ENCODE peak calls at places on chromosomes 6 and 20, in ten cellular contexts. V is effector memory CD4-positive, alpha-beta T cell; A is GM12878; H is MM.1S; N is adrenal gland; P is GM23338; D is kidney epithelial cell; X is stomach; T is GM23248; Z is CD8-positive, alpha-beta memory T cell. G is an unnamed sample.

GRCh38 chr20:38255389-38255788 is 5.1 kb downstream of the KIAA1755 start:
- DNase-seq in V (no peak), A (no peak), H (no peak), N (no peak), P (no peak), D (no peak), X (no peak), T (peak; percentile 88), Z (no peak), G (no peak)

GRCh38 chr20:3672864-3673550 is 8.8 kb downstream of the ADAM33 start:
- DNase-seq in V (no peak), A (no peak), H (no peak), N (no peak), P (peak; percentile 47), D (no peak), X (no peak), T (no peak), Z (no peak), G (peak; percentile 69)

GRCh38 chr6:19312291-19312978 is 524.7 kb upstream of the ID4 start:
- DNase-seq in V (no peak), A (no peak), H (no peak), N (no peak), P (peak; percentile 83), D (no peak), X (no peak), T (no peak), Z (no peak), G (peak; percentile 19)

GRCh38 chr20:24588725-24589340 is 119.4 kb downstream of the SYNDIG1 start:
- DNase-seq in V (no peak), A (no peak), H (no peak), N (no peak), P (no peak), D (no peak), X (no peak), T (no peak), Z (no peak), G (no peak)

GRCh38 chr6:107488174-107488874 is 1.6 kb upstream of the SOBP start:
- DNase-seq in V (no peak), A (no peak), H (no peak), N (no peak), P (no peak), D (no peak), X (no peak), T (peak; percentile 39), Z (peak; percentile 15), G (peak; percentile 52)

GRCh38 chr6:70310063-70310694 is 7.3 kb upstream of the COL9A1 start:
- DNase-seq in V (no peak), A (no peak), H (peak; percentile 65), N (no peak), P (peak; percentile 59), D (peak; percentile 21), X (no peak), T (peak; percentile 58), Z (peak; percentile 3), G (peak; percentile 13)

GRCh38 chr20:1014471-1014870 is 12.4 kb upstream of the RSPO4 start:
- DNase-seq in V (no peak), A (no peak), H (no peak), N (no peak), P (no peak), D (no peak), X (no peak), T (no peak), Z (no peak), G (no peak)

GRCh38 chr6:17768881-17769280 is 62.2 kb upstream of the NUP153 start:
- DNase-seq in V (no peak), A (no peak), H (no peak), N (no peak), P (no peak), D (peak; percentile 12), X (no peak), T (peak; percentile 8), Z (no peak), G (no peak)

GRCh38 chr20:58677205-58677604 is 15.4 kb upstream of the NPEPL1 start:
- DNase-seq in V (no peak), A (no peak), H (no peak), N (no peak), P (no peak), D (no peak), X (no peak), T (no peak), Z (no peak), G (no peak)

GRCh38 chr6:31680841-31681671 is at the start of gene LY6G5C:
- DNase-seq in V (peak; percentile 43), A (no peak), H (peak; percentile 65), N (peak; percentile 85), P (peak; percentile 85), D (peak; percentile 59), X (peak; percentile 87), T (peak; percentile 93), Z (peak; percentile 42), G (peak; percentile 86)

GRCh38 chr6:8707369-8707768 is 272.0 kb upstream of the SLC35B3 start:
- DNase-seq in V (no peak), A (no peak), H (no peak), N (no peak), P (no peak), D (no peak), X (no peak), T (no peak), Z (no peak), G (no peak)

GRCh38 chr6:8705435-8706020 is 270.2 kb upstream of the SLC35B3 start:
- DNase-seq in V (no peak), A (no peak), H (no peak), N (no peak), P (no peak), D (no peak), X (no peak), T (no peak), Z (no peak), G (peak; percentile 13)

GRCh38 chr6:8710668-8711431 is 275.5 kb upstream of the SLC35B3 start:
- DNase-seq in V (no peak), A (no peak), H (no peak), N (no peak), P (no peak), D (no peak), X (no peak), T (no peak), Z (no peak), G (no peak)

GRCh38 chr6:8703059-8703458 is 267.7 kb upstream of the SLC35B3 start:
- DNase-seq in V (no peak), A (no peak), H (no peak), N (no peak), P (no peak), D (no peak), X (no peak), T (no peak), Z (no peak), G (no peak)

DNA sequence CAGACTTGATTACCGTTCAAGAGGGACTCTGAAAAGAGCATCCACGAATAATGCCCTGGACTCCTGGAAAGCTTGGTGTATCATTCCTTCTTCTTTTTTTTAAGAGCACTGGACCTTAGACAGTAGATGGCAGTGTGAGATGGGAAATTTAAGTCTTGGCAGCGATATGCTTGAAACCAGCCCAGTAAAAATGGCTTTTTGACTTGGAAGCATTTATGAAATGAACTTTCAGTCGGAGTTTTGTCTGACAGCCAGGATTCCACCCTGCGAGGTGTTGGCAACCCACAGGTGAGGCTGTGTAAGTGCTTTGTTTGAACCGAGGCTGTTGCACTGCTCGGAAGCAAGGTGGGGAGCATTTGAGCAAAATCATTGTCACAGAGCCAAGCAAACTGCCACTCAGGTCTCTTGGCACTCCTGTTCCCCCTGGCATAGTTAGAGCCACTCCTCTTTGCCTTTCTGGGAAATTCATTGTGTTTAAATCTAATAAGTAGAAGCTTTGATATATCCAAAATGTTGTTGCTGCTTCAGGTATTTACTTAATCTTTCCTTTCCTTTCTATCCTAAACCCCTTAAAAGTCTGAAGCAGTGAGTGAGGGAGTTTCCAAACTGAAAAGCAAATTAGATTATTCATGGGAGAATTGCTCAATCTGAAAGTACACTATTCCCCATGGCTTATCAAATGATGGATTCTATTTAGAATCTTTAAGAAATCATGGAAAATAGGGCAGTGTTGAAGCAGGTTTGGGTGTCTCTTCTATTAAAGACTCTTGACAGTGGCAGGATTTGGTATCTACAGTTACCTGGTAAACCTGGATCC is 272.8 kb upstream of the SLC35B3 start:
- DNase-seq in V (no peak), A (no peak), H (peak; percentile 42), N (peak; percentile 30), P (peak; percentile 39), D (peak; percentile 5), X (peak; percentile 49), T (peak; percentile 29), Z (no peak), G (peak; percentile 10)
- H3K4me3 ChIP-seq in V (no peak overlapping the region), A (no peak overlapping the region), H (no peak overlapping the region), N (no peak overlapping the region), P (no peak overlapping the region), D (no peak overlapping the region), X (no peak overlapping the region), T (no peak overlapping the region), Z (no peak overlapping the region), G (no peak overlapping the region)

GRCh38 chr20:63932606-63933160 is 23.5 kb downstream of the UCKL1 start:
- DNase-seq in V (no peak), A (no peak), H (no peak), N (no peak), P (no peak), D (no peak), X (no peak), T (no peak), Z (no peak), G (peak; percentile 39)
- H3K36me3 ChIP-seq in V (peaks cover 79% of the 10 kb centered on the region), A (peaks cover 14% of the 10 kb centered on the region), H (peaks cover 5% of the 10 kb centered on the region), N (peaks cover 75% of the 10 kb centered on the region), P (peaks cover 4% of the 10 kb centered on the region), D (peaks cover 8% of the 10 kb centered on the region), X (peaks cover 90% of the 10 kb centered on the region), T (peaks cover 16% of the 10 kb centered on the region), Z (peaks cover 33% of the 10 kb centered on the region), G (peaks cover 11% of the 10 kb centered on the region)

GRCh38 chr6:149991838-149992237 is 28.1 kb downstream of the ULBP1 start:
- DNase-seq in V (no peak), A (no peak), H (no peak), N (no peak), P (no peak), D (no peak), X (no peak), T (no peak), Z (no peak), G (no peak)
- H3K27me3 ChIP-seq in V (peaks cover 65% of the 10 kb centered on the region), A (peaks cover 5% of the 10 kb centered on the region), H (peaks cover 51% of the 10 kb centered on the region), N (peaks cover 94% of the 10 kb centered on the region), P (peaks cover 97% of the 10 kb centered on the region), D (peaks cover 65% of the 10 kb centered on the region), X (peaks cover 15% of the 10 kb centered on the region), T (peaks cover 84% of the 10 kb centered on the region), Z (peaks cover 59% of the 10 kb centered on the region), G (peaks cover 85% of the 10 kb centered on the region)

GRCh38 chr20:15991279-15991678 is 582.0 kb downstream of the KIF16B start:
- DNase-seq in V (no peak), A (no peak), H (no peak), N (no peak), P (no peak), D (no peak), X (no peak), T (no peak), Z (no peak), G (no peak)

GRCh38 chr20:15986690-15987089 is 586.6 kb downstream of the KIF16B start:
- DNase-seq in V (no peak), A (peak; percentile 72), H (peak; percentile 81), N (no peak), P (no peak), D (no peak), X (no peak), T (no peak), Z (no peak), G (no peak)

DNA sequence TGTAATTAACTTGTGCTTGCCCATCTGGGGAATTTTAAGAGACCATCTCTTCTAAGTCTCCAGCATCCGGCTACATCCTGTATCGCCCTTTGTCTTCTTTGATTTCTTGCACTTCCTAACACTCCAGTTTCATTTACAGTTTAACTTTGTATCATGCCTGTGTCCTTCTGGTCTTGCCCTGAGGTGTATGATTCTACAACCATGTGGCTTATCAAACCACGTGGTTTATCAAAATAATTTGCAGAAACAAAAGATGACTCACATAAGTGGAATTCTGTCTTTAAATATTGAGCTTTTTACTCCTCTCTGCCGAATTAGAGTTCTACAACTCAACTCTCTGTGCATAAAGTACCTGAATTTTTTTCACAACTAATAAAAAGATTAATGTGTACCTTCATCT is 580.7 kb downstream of the KIF16B start:
- DNase-seq in V (no peak), A (no peak), H (no peak), N (no peak), P (no peak), D (peak; percentile 9), X (no peak), T (no peak), Z (no peak), G (no peak)
- H3K4me3 ChIP-seq in V (no peak overlapping the region), A (no peak overlapping the region), H (no peak overlapping the region), N (no peak overlapping the region), P (no peak overlapping the region), D (no peak overlapping the region), X (no peak overlapping the region), T (no peak overlapping the region), Z (no peak overlapping the region), G (no peak overlapping the region)

G was measured in H7.